ENCODE peak calls at places on chromosome 3, in seven cellular contexts. O, X, J, G, W, H and T are unnamed samples.

GRCh38 chr3:43286115-43286885 is at the start of gene SNRK:
- DNase-seq in O (peak), X (peak), J (peak), G (peak), W (peak), H (peak), T (peak)

GRCh38 chr3:45776611-45777010 is 19.7 kb downstream of the SLC6A20 start:
- DNase-seq in O (peak), X (no peak), J (no peak), G (no peak), W (no peak), H (no peak), T (no peak)

GRCh38 chr3:37492977-37493471 is 318.6 kb upstream of the LRRFIP2 start:
- DNase-seq in O (peak), X (no peak), J (no peak), G (no peak), W (no peak), H (no peak), T (no peak)

GRCh38 chr3:42814914-42815507 is 5.8 kb downstream of the ACKR2 start:
- DNase-seq in O (no peak), X (no peak), J (no peak), G (no peak), W (no peak), H (no peak), T (no peak)

GRCh38 chr3:134535186-134535974 is 49.5 kb downstream of the CEP63 start:
- DNase-seq in O (no peak), X (no peak), J (no peak), G (no peak), W (no peak), H (no peak), T (no peak)

GRCh38 chr3:140931016-140931454 is 10.6 kb upstream of the SLC25A36 start:
- DNase-seq in O (no peak), X (no peak), J (no peak), G (no peak), W (peak), H (no peak), T (peak)

GRCh38 chr3:27312044-27312668 is 57.0 kb downstream of the NEK10 start:
- DNase-seq in O (peak), X (peak), J (peak), G (no peak), W (peak), H (no peak), T (peak)

GRCh38 chr3:148309390-148310035 is 388.2 kb upstream of the AGTR1 start:
- DNase-seq in O (peak), X (peak), J (peak), G (no peak), W (peak), H (no peak), T (peak)

GRCh38 chr3:190586631-190587000 is 72.7 kb downstream of the IL1RAP start:
- DNase-seq in O (peak), X (no peak), J (peak), G (no peak), W (no peak), H (no peak), T (no peak)

GRCh38 chr3:31453430-31453829 is 79.3 kb upstream of the STT3B start:
- DNase-seq in O (no peak), X (no peak), J (no peak), G (no peak), W (no peak), H (no peak), T (no peak)

GRCh38 chr3:126181398-126181725 is 976 bp upstream of the ALDH1L1 start:
- DNase-seq in O (no peak), X (no peak), J (no peak), G (no peak), W (no peak), H (no peak), T (no peak)

GRCh38 chr3:22937536-22937935 is 265.6 kb upstream of the UBE2E2 start:
- DNase-seq in O (peak), X (no peak), J (no peak), G (no peak), W (no peak), H (no peak), T (no peak)

GRCh38 chr3:45544024-45544718 is 50.4 kb upstream of the LIMD1 start:
- DNase-seq in O (peak), X (no peak), J (no peak), G (no peak), W (no peak), H (no peak), T (no peak)